ENCODE peak calls at places on chromosomes 6 and 20, in ten cellular contexts. R, V, T, X, K, L, B, I, Y and J are unnamed samples.

GRCh38 chr6:25927721-25928359 is 2.7 kb downstream of the SLC17A2 start:
- DNase-seq in I (no peak), X (peak), R (no peak), T (no peak), L (no peak), B (no peak), K (no peak), V (no peak), Y (no peak), J (no peak)

GRCh38 chr6:47483853-47484546 is 6.4 kb downstream of the CD2AP start:
- DNase-seq in Y (peak), K (no peak), V (no peak), I (no peak), T (no peak), X (no peak), R (no peak), B (no peak), L (no peak), J (no peak)

GRCh38 chr20:17570347-17571152 is 675 bp downstream of the DSTN start:
- DNase-seq in I (peak), R (no peak), X (peak), B (peak), V (no peak), K (no peak), L (peak), T (peak), Y (no peak), J (no peak)

GRCh38 chr6:72401865-72402264 is 220.0 kb upstream of the KCNQ5 start:
- DNase-seq in K (no peak), Y (no peak), T (no peak), X (no peak), R (no peak), V (no peak), L (no peak), I (no peak), B (no peak), J (no peak)

GRCh38 chr6:56314683-56315523 is 67.5 kb upstream of the COL21A1 start:
- DNase-seq in Y (peak), X (no peak), T (peak), L (no peak), K (no peak), V (peak), R (no peak), I (peak), B (peak), J (no peak)

GRCh38 chr6:17768881-17769280 is 62.2 kb upstream of the NUP153 start:
- DNase-seq in L (no peak), X (no peak), K (no peak), I (no peak), B (no peak), T (no peak), Y (no peak), R (no peak), V (no peak), J (no peak)

GRCh38 chr6:89655122-89655521 is 16.6 kb upstream of the LYRM2 start:
- DNase-seq in Y (peak), K (no peak), L (no peak), T (no peak), X (no peak), B (no peak), I (no peak), V (no peak), R (no peak), J (no peak)

GRCh38 chr20:57598491-57598890 is 21.7 kb downstream of the ZBP1 start:
- DNase-seq in T (no peak), K (no peak), X (no peak), V (no peak), L (no peak), B (no peak), R (no peak), I (no peak), Y (no peak), J (no peak)

GRCh38 chr6:148407372-148407771 is 64.7 kb downstream of the SASH1 start:
- DNase-seq in Y (peak), T (no peak), K (no peak), V (peak), I (no peak), L (no peak), X (peak), B (no peak), R (no peak), J (no peak)

GRCh38 chr6:80769101-80769500 is 662.6 kb downstream of the BCKDHB start:
- DNase-seq in K (no peak), I (no peak), B (no peak), T (no peak), X (peak), R (no peak), Y (no peak), L (no peak), V (peak), J (no peak)

GRCh38 chr6:170152111-170152926 is 138.6 kb downstream of the DLL1 start:
- DNase-seq in L (no peak), X (no peak), Y (no peak), V (no peak), T (no peak), R (no peak), I (peak), B (no peak), K (no peak), J (no peak)

GRCh38 chr6:89200706-89201215 is 16.4 kb downstream of the GABRR1 start:
- DNase-seq in K (no peak), L (no peak), I (no peak), Y (no peak), X (no peak), B (no peak), T (no peak), V (no peak), R (no peak), J (no peak)